ENCODE peak calls at places on chromosomes 1 and 21, in ten cellular contexts. U, K, C, D, A, Q, I, Z, X and G are unnamed samples.

GRCh38 chr1:8571200-8571984 is 246.0 kb downstream of the RERE start:
- DNase-seq in U (peak), K (no peak), C (no peak), D (no peak), A (peak), Q (peak), I (no peak), Z (no peak), X (peak), G (no peak)

GRCh38 chr1:61568460-61569211 is 156.3 kb downstream of the TM2D1 start:
- DNase-seq in U (no peak), K (no peak), C (no peak), D (no peak), A (no peak), Q (no peak), I (no peak), Z (no peak), X (peak), G (no peak)

GRCh38 chr21:32073190-32073589 is 200.4 kb downstream of the HUNK start:
- DNase-seq in U (no peak), K (no peak), C (no peak), D (no peak), A (no peak), Q (no peak), I (no peak), Z (no peak), X (no peak), G (no peak)

GRCh38 chr21:44455524-44456206 is 355 bp downstream of the LRRC3 start:
- DNase-seq in U (no peak), K (no peak), C (no peak), D (peak), A (peak), Q (peak), I (no peak), Z (no peak), X (peak), G (no peak)

GRCh38 chr1:32239335-32239734 is 7.7 kb upstream of the FAM167B start:
- DNase-seq in U (peak), K (no peak), C (peak), D (no peak), A (no peak), Q (no peak), I (no peak), Z (no peak), X (no peak), G (no peak)

GRCh38 chr1:213162338-213162737 is 111.3 kb downstream of the RPS6KC1 start:
- DNase-seq in U (no peak), K (peak), C (no peak), D (no peak), A (peak), Q (no peak), I (no peak), Z (no peak), X (no peak), G (no peak)

GRCh38 chr1:3730556-3731247 is 21.5 kb upstream of the CCDC27 start:
- DNase-seq in U (no peak), K (no peak), C (no peak), D (no peak), A (no peak), Q (no peak), I (no peak), Z (no peak), X (no peak), G (no peak)

GRCh38 chr1:7293702-7294630 is 477.1 kb upstream of the VAMP3 start:
- DNase-seq in U (no peak), K (no peak), C (no peak), D (no peak), A (no peak), Q (no peak), I (no peak), Z (no peak), X (peak), G (no peak)

GRCh38 chr1:181129771-181130606 is 41.5 kb downstream of the IER5 start:
- DNase-seq in U (no peak), K (no peak), C (no peak), D (no peak), A (no peak), Q (no peak), I (no peak), Z (no peak), X (no peak), G (no peak)

GRCh38 chr1:16207318-16208269 is 4.9 kb downstream of the ARHGEF19 start:
- DNase-seq in U (no peak), K (no peak), C (no peak), D (no peak), A (peak), Q (peak), I (no peak), Z (no peak), X (no peak), G (no peak)

GRCh38 chr1:211928222-211928856 is 97.8 kb upstream of the LPGAT1 start:
- DNase-seq in U (peak), K (no peak), C (no peak), D (no peak), A (no peak), Q (no peak), I (no peak), Z (no peak), X (no peak), G (no peak)

GRCh38 chr1:11383553-11384169 is 95.3 kb upstream of the DISP3 start:
- DNase-seq in U (no peak), K (no peak), C (no peak), D (no peak), A (no peak), Q (no peak), I (no peak), Z (no peak), X (no peak), G (no peak)

GRCh38 chr21:37914211-37914900 is 1.9 kb downstream of the KCNJ6 start:
- DNase-seq in U (no peak), K (no peak), C (peak), D (no peak), A (peak), Q (peak), I (no peak), Z (no peak), X (no peak), G (no peak)

GRCh38 chr1:183841950-183842816 is 37.3 kb downstream of the RGL1 start:
- DNase-seq in U (no peak), K (peak), C (no peak), D (peak), A (peak), Q (peak), I (peak), Z (no peak), X (no peak), G (no peak)

GRCh38 chr1:53329183-53329544 is 1.3 kb upstream of the LRP8 start:
- DNase-seq in U (no peak), K (no peak), C (no peak), D (no peak), A (no peak), Q (no peak), I (no peak), Z (no peak), X (no peak), G (no peak)

GRCh38 chr1:202310071-202310725 is 31.5 kb downstream of the UBE2T start:
- DNase-seq in U (peak), K (no peak), C (no peak), D (no peak), A (no peak), Q (no peak), I (no peak), Z (no peak), X (no peak), G (no peak)

GRCh38 chr1:84247425-84248220 is 53.9 kb upstream of the SAMD13 start:
- DNase-seq in U (no peak), K (peak), C (no peak), D (no peak), A (no peak), Q (no peak), I (no peak), Z (no peak), X (no peak), G (no peak)

GRCh38 chr1:30715216-30715615 is 8.2 kb downstream of the MATN1 start:
- DNase-seq in U (no peak), K (no peak), C (no peak), D (no peak), A (no peak), Q (no peak), I (no peak), Z (no peak), X (no peak), G (no peak)

GRCh38 chr1:76374111-76374510 is 299.6 kb downstream of the ST6GALNAC3 start:
- DNase-seq in U (peak), K (no peak), C (no peak), D (no peak), A (no peak), Q (no peak), I (no peak), Z (no peak), X (no peak), G (no peak)

GRCh38 chr1:173988068-173988467 is 34.1 kb downstream of the RC3H1 start:
- DNase-seq in U (no peak), K (no peak), C (no peak), D (no peak), A (no peak), Q (no peak), I (no peak), Z (no peak), X (no peak), G (no peak)

GRCh38 chr1:179229214-179230140 is at the start of gene ABL2:
- DNase-seq in U (peak), K (peak), C (peak), D (peak), A (peak), Q (peak), I (peak), Z (no peak), X (peak), G (peak)

GRCh38 chr1:160993544-160993943 is 27.4 kb downstream of the F11R start:
- DNase-seq in U (peak), K (peak), C (no peak), D (no peak), A (peak), Q (peak), I (no peak), Z (no peak), X (no peak), G (no peak)

GRCh38 chr21:38869196-38869595 is 63.5 kb downstream of the ETS2 start:
- DNase-seq in U (no peak), K (no peak), C (no peak), D (no peak), A (no peak), Q (no peak), I (no peak), Z (no peak), X (no peak), G (no peak)

GRCh38 chr21:15152591-15152990 is 87.8 kb upstream of the NRIP1 start:
- DNase-seq in U (no peak), K (no peak), C (no peak), D (no peak), A (no peak), Q (no peak), I (no peak), Z (no peak), X (no peak), G (no peak)

GRCh38 chr1:115136106-115136505 is 46.8 kb upstream of the TSPAN2 start:
- DNase-seq in U (no peak), K (peak), C (no peak), D (no peak), A (no peak), Q (no peak), I (no peak), Z (no peak), X (no peak), G (no peak)

GRCh38 chr1:245008761-245009160 is 144.4 kb upstream of the HNRNPU start:
- DNase-seq in U (no peak), K (peak), C (no peak), D (no peak), A (no peak), Q (no peak), I (no peak), Z (no peak), X (no peak), G (no peak)

GRCh38 chr21:29676395-29676794 is 263.4 kb downstream of the GRIK1 start:
- DNase-seq in U (no peak), K (no peak), C (no peak), D (no peak), A (no peak), Q (no peak), I (peak), Z (no peak), X (no peak), G (no peak)

GRCh38 chr21:46003575-46004007 is 22.0 kb downstream of the COL6A1 start:
- DNase-seq in U (no peak), K (no peak), C (no peak), D (no peak), A (peak), Q (no peak), I (no peak), Z (no peak), X (no peak), G (no peak)

GRCh38 chr1:17895401-17895800 is 140.3 kb downstream of the ACTL8 start:
- DNase-seq in U (no peak), K (no peak), C (no peak), D (no peak), A (no peak), Q (no peak), I (no peak), Z (no peak), X (no peak), G (no peak)

GRCh38 chr1:41360074-41361027 is 883 bp upstream of the FOXO6 start:
- DNase-seq in U (peak), K (no peak), C (peak), D (no peak), A (peak), Q (no peak), I (no peak), Z (no peak), X (peak), G (no peak)

GRCh38 chr1:29703596-29703995 is 467.3 kb downstream of the PTPRU start:
- DNase-seq in U (peak), K (peak), C (peak), D (no peak), A (peak), Q (peak), I (no peak), Z (no peak), X (peak), G (no peak)

GRCh38 chr1:30371179-30371788 is 352.1 kb downstream of the MATN1 start:
- DNase-seq in U (no peak), K (no peak), C (no peak), D (no peak), A (no peak), Q (no peak), I (no peak), Z (no peak), X (no peak), G (no peak)

GRCh38 chr1:185568155-185569123 is 165.8 kb upstream of the HMCN1 start:
- DNase-seq in U (no peak), K (peak), C (no peak), D (no peak), A (no peak), Q (no peak), I (no peak), Z (no peak), X (no peak), G (no peak)

GRCh38 chr1:17125756-17126237 is 6.5 kb upstream of the PADI2 start:
- DNase-seq in U (peak), K (peak), C (peak), D (peak), A (peak), Q (peak), I (peak), Z (peak), X (peak), G (peak)

GRCh38 chr1:243440406-243440805 is 184.6 kb downstream of the SDCCAG8 start:
- DNase-seq in U (no peak), K (no peak), C (no peak), D (no peak), A (no peak), Q (no peak), I (no peak), Z (no peak), X (no peak), G (no peak)

GRCh38 chr1:236540813-236541465 is 17.2 kb downstream of the LGALS8 start:
- DNase-seq in U (no peak), K (no peak), C (no peak), D (no peak), A (no peak), Q (no peak), I (no peak), Z (no peak), X (no peak), G (no peak)